ENCODE peak calls at places on chromosomes 1 and 21, in seven cellular contexts. Z is activated gamma-delta T cell treated with Interleukin-2 at 50 U/mL for 16 hours; O is activated CD8-positive, alpha-beta memory T cell treated with anti-CD3 and anti-CD28 coated beads, Interleukin-2, amount 10 ng/mL, durations not matched to agents 7 days and 5 days; I is glutamatergic neuron; F is hypothalamus; A is body of pancreas; W is C1 segment of cervical spinal cord. M is an unnamed sample.

GRCh38 chr21:15138475-15138874 is 73.7 kb upstream of the NRIP1 start:
- DNase-seq in A (peak; percentile 71), Z (no peak), W (no peak), I (no peak), O (no peak), F (no peak), M (no peak)

GRCh38 chr1:206693029-206693428 is 8.3 kb downstream of the MAPKAPK2 start:
- DNase-seq in I (no peak), A (peak; percentile 69), W (no peak), F (no peak), Z (no peak), O (no peak), M (peak; percentile 74)

GRCh38 chr1:202252271-202252670 is 58.7 kb downstream of the LGR6 start:
- DNase-seq in I (no peak), O (no peak), Z (no peak), A (no peak), F (no peak), W (no peak), M (no peak)

GRCh38 chr1:75567212-75567611 is 43.7 kb downstream of the SLC44A5 start:
- DNase-seq in O (no peak), A (no peak), I (no peak), Z (no peak), F (no peak), W (no peak), M (no peak)

GRCh38 chr1:39995973-39996393 is 41.0 kb downstream of the MFSD2A start:
- DNase-seq in A (no peak), Z (peak; percentile 30), F (no peak), W (no peak), O (no peak), I (no peak), M (no peak)

GRCh38 chr1:21355956-21356355 is 65.7 kb upstream of the ECE1 start:
- DNase-seq in Z (no peak), I (no peak), O (no peak), W (no peak), F (no peak), A (no peak), M (peak; percentile 37)

GRCh38 chr1:118990513-118991131 is 2.5 kb upstream of the TBX15 start:
- DNase-seq in A (no peak), W (no peak), I (no peak), Z (no peak), F (no peak), O (no peak), M (no peak)

GRCh38 chr1:31576201-31576669 is at the start of gene TINAGL1:
- DNase-seq in I (no peak), F (no peak), O (no peak), Z (no peak), A (peak; percentile 78), W (no peak), M (peak; percentile 53)

GRCh38 chr1:176469450-176469985 is 6.5 kb downstream of the PAPPA2 start:
- DNase-seq in O (no peak), Z (no peak), F (no peak), A (peak; percentile 2), W (no peak), I (no peak), M (no peak)

M was measured in Daoy.